ENCODE peak calls at places on chromosomes 7 and 10, in seven cellular contexts. One of them, this sample, is unnamed.

GRCh38 chr7:30251708-30252329 is 32.6 kb upstream of the ZNRF2 start:
- DNase-seq in GM12865: peak
- DNase-seq in WTC11: no peak
- DNase-seq in nephron progenitor cell: peak
- DNase-seq in Panc1: no peak
- DNase-seq in activated B cell treated with CpG ODN at 0.5 μM for 24 hours: no peak
- DNase-seq in chondrocyte: no peak
- DNase-seq in this sample: no peak

GRCh38 chr10:51800121-51800520 is 100.7 kb upstream of the CSTF2T start:
- DNase-seq in GM12865: no peak
- DNase-seq in WTC11: no peak
- DNase-seq in nephron progenitor cell: no peak
- DNase-seq in Panc1: no peak
- DNase-seq in activated B cell treated with CpG ODN at 0.5 μM for 24 hours: no peak
- DNase-seq in chondrocyte: no peak
- DNase-seq in this sample: no peak

GRCh38 chr7:24213311-24213710 is 70.7 kb upstream of the NPY start:
- DNase-seq in GM12865: no peak
- DNase-seq in WTC11: no peak
- DNase-seq in nephron progenitor cell: no peak
- DNase-seq in Panc1: no peak
- DNase-seq in activated B cell treated with CpG ODN at 0.5 μM for 24 hours: no peak
- DNase-seq in chondrocyte: no peak
- DNase-seq in this sample: no peak

GRCh38 chr7:83908526-83908925 is 259.6 kb upstream of the SEMA3E start:
- DNase-seq in GM12865: no peak
- DNase-seq in WTC11: no peak
- DNase-seq in nephron progenitor cell: no peak
- DNase-seq in Panc1: no peak
- DNase-seq in activated B cell treated with CpG ODN at 0.5 μM for 24 hours: no peak
- DNase-seq in chondrocyte: no peak
- DNase-seq in this sample: no peak

GRCh38 chr7:47843291-47843690 is 105.0 kb downstream of the PKD1L1 start:
- DNase-seq in GM12865: no peak
- DNase-seq in WTC11: no peak
- DNase-seq in nephron progenitor cell: no peak
- DNase-seq in Panc1: no peak
- DNase-seq in activated B cell treated with CpG ODN at 0.5 μM for 24 hours: no peak
- DNase-seq in chondrocyte: no peak
- DNase-seq in this sample: no peak

GRCh38 chr7:156614434-156615264 is 25.9 kb upstream of the RNF32 start:
- DNase-seq in GM12865: no peak
- DNase-seq in WTC11: no peak
- DNase-seq in nephron progenitor cell: no peak
- DNase-seq in Panc1: no peak
- DNase-seq in activated B cell treated with CpG ODN at 0.5 μM for 24 hours: no peak
- DNase-seq in chondrocyte: no peak
- DNase-seq in this sample: no peak

GRCh38 chr7:449249-450019 is 70.2 kb downstream of the PDGFA start:
- DNase-seq in GM12865: no peak
- DNase-seq in WTC11: no peak
- DNase-seq in nephron progenitor cell: no peak
- DNase-seq in Panc1: no peak
- DNase-seq in activated B cell treated with CpG ODN at 0.5 μM for 24 hours: no peak
- DNase-seq in chondrocyte: peak
- DNase-seq in this sample: no peak

GRCh38 chr10:77371848-77372247 is 265.8 kb downstream of the KCNMA1 start:
- DNase-seq in GM12865: no peak
- DNase-seq in WTC11: no peak
- DNase-seq in nephron progenitor cell: no peak
- DNase-seq in Panc1: no peak
- DNase-seq in activated B cell treated with CpG ODN at 0.5 μM for 24 hours: no peak
- DNase-seq in chondrocyte: no peak
- DNase-seq in this sample: no peak

GRCh38 chr7:77529279-77529678 is 7.8 kb upstream of the PTPN12 start:
- DNase-seq in GM12865: no peak
- DNase-seq in WTC11: no peak
- DNase-seq in nephron progenitor cell: no peak
- DNase-seq in Panc1: no peak
- DNase-seq in activated B cell treated with CpG ODN at 0.5 μM for 24 hours: no peak
- DNase-seq in chondrocyte: no peak
- DNase-seq in this sample: no peak

GRCh38 chr7:47763063-47763974 is 181.4 kb upstream of the TNS3 start:
- DNase-seq in GM12865: no peak
- DNase-seq in WTC11: no peak
- DNase-seq in nephron progenitor cell: peak
- DNase-seq in Panc1: peak
- DNase-seq in activated B cell treated with CpG ODN at 0.5 μM for 24 hours: no peak
- DNase-seq in chondrocyte: no peak
- DNase-seq in this sample: peak

GRCh38 chr7:78499966-78500365 is 701.4 kb downstream of the PHTF2 start:
- DNase-seq in GM12865: no peak
- DNase-seq in WTC11: no peak
- DNase-seq in nephron progenitor cell: no peak
- DNase-seq in Panc1: no peak
- DNase-seq in activated B cell treated with CpG ODN at 0.5 μM for 24 hours: no peak
- DNase-seq in chondrocyte: no peak
- DNase-seq in this sample: no peak

GRCh38 chr7:128791968-128792319 is at the start of gene CCDC136:
- DNase-seq in GM12865: no peak
- DNase-seq in WTC11: peak
- DNase-seq in nephron progenitor cell: no peak
- DNase-seq in Panc1: no peak
- DNase-seq in activated B cell treated with CpG ODN at 0.5 μM for 24 hours: no peak
- DNase-seq in chondrocyte: no peak
- DNase-seq in this sample: no peak

GRCh38 chr10:77350711-77351119 is 286.9 kb downstream of the KCNMA1 start:
- DNase-seq in GM12865: no peak
- DNase-seq in WTC11: no peak
- DNase-seq in nephron progenitor cell: no peak
- DNase-seq in Panc1: peak
- DNase-seq in activated B cell treated with CpG ODN at 0.5 μM for 24 hours: no peak
- DNase-seq in chondrocyte: no peak
- DNase-seq in this sample: no peak

GRCh38 chr10:9012312-9012711 is 957.8 kb downstream of the GATA3 start:
- DNase-seq in GM12865: no peak
- DNase-seq in WTC11: no peak
- DNase-seq in nephron progenitor cell: no peak
- DNase-seq in Panc1: no peak
- DNase-seq in activated B cell treated with CpG ODN at 0.5 μM for 24 hours: no peak
- DNase-seq in chondrocyte: no peak
- DNase-seq in this sample: no peak

GRCh38 chr10:5385224-5385623 is 19.4 kb downstream of the TUBAL3 start:
- DNase-seq in GM12865: no peak
- DNase-seq in WTC11: no peak
- DNase-seq in nephron progenitor cell: no peak
- DNase-seq in Panc1: no peak
- DNase-seq in activated B cell treated with CpG ODN at 0.5 μM for 24 hours: no peak
- DNase-seq in chondrocyte: no peak
- DNase-seq in this sample: no peak

GRCh38 chr7:90804370-90804769 is 208.2 kb downstream of the CDK14 start:
- DNase-seq in GM12865: no peak
- DNase-seq in WTC11: no peak
- DNase-seq in nephron progenitor cell: no peak
- DNase-seq in Panc1: no peak
- DNase-seq in activated B cell treated with CpG ODN at 0.5 μM for 24 hours: no peak
- DNase-seq in chondrocyte: no peak
- DNase-seq in this sample: no peak

GRCh38 chr10:77247076-77247561 is 390.5 kb downstream of the KCNMA1 start:
- DNase-seq in GM12865: no peak
- DNase-seq in WTC11: no peak
- DNase-seq in nephron progenitor cell: no peak
- DNase-seq in Panc1: no peak
- DNase-seq in activated B cell treated with CpG ODN at 0.5 μM for 24 hours: no peak
- DNase-seq in chondrocyte: no peak
- DNase-seq in this sample: no peak

GRCh38 chr7:13920053-13920697 is 69.3 kb downstream of the ETV1 start:
- DNase-seq in GM12865: no peak
- DNase-seq in WTC11: no peak
- DNase-seq in nephron progenitor cell: peak
- DNase-seq in Panc1: peak
- DNase-seq in activated B cell treated with CpG ODN at 0.5 μM for 24 hours: no peak
- DNase-seq in chondrocyte: no peak
- DNase-seq in this sample: peak

GRCh38 chr7:81162771-81163525 is 244.1 kb upstream of the SEMA3C start:
- DNase-seq in GM12865: no peak
- DNase-seq in WTC11: no peak
- DNase-seq in nephron progenitor cell: no peak
- DNase-seq in Panc1: no peak
- DNase-seq in activated B cell treated with CpG ODN at 0.5 μM for 24 hours: no peak
- DNase-seq in chondrocyte: no peak
- DNase-seq in this sample: no peak

GRCh38 chr7:1892011-1892965 is 222.2 kb downstream of the ELFN1 start:
- DNase-seq in GM12865: no peak
- DNase-seq in WTC11: no peak
- DNase-seq in nephron progenitor cell: no peak
- DNase-seq in Panc1: no peak
- DNase-seq in activated B cell treated with CpG ODN at 0.5 μM for 24 hours: no peak
- DNase-seq in chondrocyte: peak
- DNase-seq in this sample: no peak

GRCh38 chr7:3710122-3710521 is 409.1 kb downstream of the SDK1 start:
- DNase-seq in GM12865: no peak
- DNase-seq in WTC11: no peak
- DNase-seq in nephron progenitor cell: no peak
- DNase-seq in Panc1: no peak
- DNase-seq in activated B cell treated with CpG ODN at 0.5 μM for 24 hours: no peak
- DNase-seq in chondrocyte: no peak
- DNase-seq in this sample: no peak

GRCh38 chr7:74371381-74372059 is 82.2 kb upstream of the GTF2IRD1 start:
- DNase-seq in GM12865: peak
- DNase-seq in WTC11: peak
- DNase-seq in nephron progenitor cell: peak
- DNase-seq in Panc1: no peak
- DNase-seq in activated B cell treated with CpG ODN at 0.5 μM for 24 hours: no peak
- DNase-seq in chondrocyte: no peak
- DNase-seq in this sample: no peak

GRCh38 chr10:34032564-34032963 is 698.1 kb upstream of the NRP1 start:
- DNase-seq in GM12865: no peak
- DNase-seq in WTC11: no peak
- DNase-seq in nephron progenitor cell: no peak
- DNase-seq in Panc1: no peak
- DNase-seq in activated B cell treated with CpG ODN at 0.5 μM for 24 hours: no peak
- DNase-seq in chondrocyte: no peak
- DNase-seq in this sample: no peak

GRCh38 chr10:34028936-34029335 is 694.5 kb upstream of the NRP1 start:
- DNase-seq in GM12865: no peak
- DNase-seq in WTC11: no peak
- DNase-seq in nephron progenitor cell: no peak
- DNase-seq in Panc1: no peak
- DNase-seq in activated B cell treated with CpG ODN at 0.5 μM for 24 hours: no peak
- DNase-seq in chondrocyte: no peak
- DNase-seq in this sample: no peak

GRCh38 chr10:34029455-34029854 is 695.0 kb upstream of the NRP1 start:
- DNase-seq in GM12865: no peak
- DNase-seq in WTC11: no peak
- DNase-seq in nephron progenitor cell: no peak
- DNase-seq in Panc1: no peak
- DNase-seq in activated B cell treated with CpG ODN at 0.5 μM for 24 hours: no peak
- DNase-seq in chondrocyte: no peak
- DNase-seq in this sample: no peak

GRCh38 chr10:34031410-34031809 is 696.9 kb upstream of the NRP1 start:
- DNase-seq in GM12865: no peak
- DNase-seq in WTC11: no peak
- DNase-seq in nephron progenitor cell: no peak
- DNase-seq in Panc1: no peak
- DNase-seq in activated B cell treated with CpG ODN at 0.5 μM for 24 hours: no peak
- DNase-seq in chondrocyte: no peak
- DNase-seq in this sample: no peak

GRCh38 chr10:34033067-34033466 is 698.6 kb upstream of the NRP1 start:
- DNase-seq in GM12865: no peak
- DNase-seq in WTC11: no peak
- DNase-seq in nephron progenitor cell: no peak
- DNase-seq in Panc1: no peak
- DNase-seq in activated B cell treated with CpG ODN at 0.5 μM for 24 hours: no peak
- DNase-seq in chondrocyte: no peak
- DNase-seq in this sample: no peak
- TF ChIP-seq CTCF in GM12865: no peak
- TF ChIP-seq CTCF in WTC11: no peak
- TF ChIP-seq CTCF in nephron progenitor cell: no peak
- TF ChIP-seq CTCF in Panc1: no peak
- TF ChIP-seq CTCF in activated B cell treated with CpG ODN at 0.5 μM for 24 hours: no peak
- TF ChIP-seq CTCF in chondrocyte: no peak
- TF ChIP-seq CTCF in this sample: no peak

DNA sequence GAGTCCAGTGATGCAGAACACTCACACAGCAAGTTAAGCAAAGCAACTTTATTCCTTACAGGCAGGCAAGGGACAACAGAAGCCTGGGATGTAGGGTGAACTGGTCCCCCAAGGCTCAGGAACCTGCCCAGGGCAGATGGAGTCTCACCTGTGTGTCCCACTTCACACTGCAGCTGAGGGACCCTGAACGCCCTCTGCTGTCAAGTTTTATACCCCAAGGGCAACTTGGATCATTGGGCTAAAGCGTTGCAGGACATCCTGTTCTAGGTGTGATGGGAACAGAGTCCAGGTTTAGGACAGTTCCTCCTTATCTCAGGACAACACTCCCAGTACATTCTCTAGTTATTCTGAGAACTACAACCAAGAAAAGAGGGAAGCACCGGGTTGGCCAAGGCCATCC is 49.5 kb upstream of the ZNF746 start:
- DNase-seq in GM12865: peak
- DNase-seq in WTC11: no peak
- DNase-seq in nephron progenitor cell: no peak
- DNase-seq in Panc1: no peak
- DNase-seq in activated B cell treated with CpG ODN at 0.5 μM for 24 hours: no peak
- DNase-seq in chondrocyte: no peak
- DNase-seq in this sample: no peak
- TF ChIP-seq CTCF in GM12865: peak
- TF ChIP-seq CTCF in WTC11: no peak
- TF ChIP-seq CTCF in nephron progenitor cell: no peak
- TF ChIP-seq CTCF in Panc1: peak
- TF ChIP-seq CTCF in activated B cell treated with CpG ODN at 0.5 μM for 24 hours: no peak
- TF ChIP-seq CTCF in chondrocyte: no peak
- TF ChIP-seq CTCF in this sample: no peak

GRCh38 chr7:109844362-109844761 is 1246.6 kb upstream of the LRRN3 start:
- DNase-seq in GM12865: peak
- DNase-seq in WTC11: no peak
- DNase-seq in nephron progenitor cell: no peak
- DNase-seq in Panc1: no peak
- DNase-seq in activated B cell treated with CpG ODN at 0.5 μM for 24 hours: no peak
- DNase-seq in chondrocyte: no peak
- DNase-seq in this sample: no peak
- TF ChIP-seq CTCF in GM12865: peak
- TF ChIP-seq CTCF in WTC11: no peak
- TF ChIP-seq CTCF in nephron progenitor cell: peak
- TF ChIP-seq CTCF in Panc1: peak
- TF ChIP-seq CTCF in activated B cell treated with CpG ODN at 0.5 μM for 24 hours: no peak
- TF ChIP-seq CTCF in chondrocyte: peak
- TF ChIP-seq CTCF in this sample: peak

GRCh38 chr10:70101668-70102067 is 31.0 kb downstream of the AIFM2 start:
- DNase-seq in GM12865: no peak
- DNase-seq in WTC11: no peak
- DNase-seq in nephron progenitor cell: no peak
- DNase-seq in Panc1: no peak
- DNase-seq in activated B cell treated with CpG ODN at 0.5 μM for 24 hours: no peak
- DNase-seq in chondrocyte: no peak
- DNase-seq in this sample: no peak

GRCh38 chr10:70109064-70109729 is 23.4 kb downstream of the AIFM2 start:
- DNase-seq in GM12865: no peak
- DNase-seq in WTC11: no peak
- DNase-seq in nephron progenitor cell: no peak
- DNase-seq in Panc1: no peak
- DNase-seq in activated B cell treated with CpG ODN at 0.5 μM for 24 hours: no peak
- DNase-seq in chondrocyte: no peak
- DNase-seq in this sample: no peak

GRCh38 chr10:70111496-70111895 is 21.1 kb downstream of the AIFM2 start:
- DNase-seq in GM12865: no peak
- DNase-seq in WTC11: no peak
- DNase-seq in nephron progenitor cell: no peak
- DNase-seq in Panc1: no peak
- DNase-seq in activated B cell treated with CpG ODN at 0.5 μM for 24 hours: no peak
- DNase-seq in chondrocyte: no peak
- DNase-seq in this sample: no peak

GRCh38 chr10:70106958-70107791 is 25.4 kb downstream of the AIFM2 start:
- DNase-seq in GM12865: peak
- DNase-seq in WTC11: peak
- DNase-seq in nephron progenitor cell: peak
- DNase-seq in Panc1: no peak
- DNase-seq in activated B cell treated with CpG ODN at 0.5 μM for 24 hours: no peak
- DNase-seq in chondrocyte: peak
- DNase-seq in this sample: peak
- TF ChIP-seq CTCF in GM12865: peak
- TF ChIP-seq CTCF in WTC11: peak
- TF ChIP-seq CTCF in nephron progenitor cell: peak
- TF ChIP-seq CTCF in Panc1: peak
- TF ChIP-seq CTCF in activated B cell treated with CpG ODN at 0.5 μM for 24 hours: no peak
- TF ChIP-seq CTCF in chondrocyte: peak
- TF ChIP-seq CTCF in this sample: peak

This sample was measured in progenitor cell of endocrine pancreas.